ENCODE peak calls at places on chromosomes 12 and 14, in five cellular contexts. B, A, U, K and N are unnamed samples.

GRCh38 chr12:121803861-121804416 is at the start of gene SETD1B:
- DNase-seq in B (peak; percentile 58), A (peak; percentile 63), U (peak; percentile 44), K (peak; percentile 61), N (peak; percentile 58)

GRCh38 chr12:84656705-84657104 is 255.9 kb downstream of the SLC6A15 start:
- DNase-seq in B (no peak), A (no peak), U (no peak), K (no peak), N (no peak)

GRCh38 chr12:62372825-62373224 is 93.8 kb upstream of the MON2 start:
- DNase-seq in B (no peak), A (no peak), U (no peak), K (no peak), N (no peak)

GRCh38 chr12:89103831-89104230 is 248.5 kb downstream of the DUSP6 start:
- DNase-seq in B (no peak), A (no peak), U (no peak), K (peak; percentile 8), N (no peak)

GRCh38 chr12:106950591-106950990 is 5.1 kb upstream of the TMEM263 start:
- DNase-seq in B (no peak), A (no peak), U (no peak), K (no peak), N (no peak)

GRCh38 chr14:85280074-85280473 is 249.9 kb upstream of the FLRT2 start:
- DNase-seq in B (no peak), A (no peak), U (peak; percentile 3), K (no peak), N (no peak)

GRCh38 chr12:132228535-132229422 is 84.5 kb downstream of the NOC4L start:
- DNase-seq in B (no peak), A (no peak), U (no peak), K (no peak), N (no peak)

GRCh38 chr14:26841920-26842741 is 244.3 kb upstream of the NOVA1 start:
- DNase-seq in B (peak; percentile 58), A (no peak), U (peak; percentile 60), K (peak; percentile 99), N (peak; percentile 96)

GRCh38 chr12:14962797-14963196 is 1.4 kb upstream of the ARHGDIB start:
- DNase-seq in B (no peak), A (no peak), U (no peak), K (no peak), N (no peak)

GRCh38 chr12:93089805-93090569 is 160.9 kb upstream of the EEA1 start:
- DNase-seq in B (no peak), A (no peak), U (peak; percentile 99), K (peak; percentile 96), N (peak; percentile 95)

GRCh38 chr14:84409435-84409834 is 1120.5 kb upstream of the FLRT2 start:
- DNase-seq in B (no peak), A (no peak), U (peak; percentile 19), K (no peak), N (no peak)

GRCh38 chr12:48069253-48069652 is 36.6 kb downstream of the SENP1 start:
- DNase-seq in B (no peak), A (no peak), U (peak; percentile 10), K (no peak), N (no peak)

GRCh38 chr14:73778736-73779135 is 64.6 kb upstream of the PNMA1 start:
- DNase-seq in B (no peak), A (no peak), U (no peak), K (no peak), N (no peak)

GRCh38 chr12:90908465-90908864 is 46.5 kb downstream of the CCER1 start:
- DNase-seq in B (no peak), A (no peak), U (peak; percentile 83), K (peak; percentile 72), N (peak; percentile 74)

GRCh38 chr14:72598328-72598727 is 295.6 kb downstream of the DPF3 start:
- DNase-seq in B (no peak), A (no peak), U (no peak), K (no peak), N (no peak)

GRCh38 chr14:91021115-91021514 is 39.3 kb downstream of the RPS6KA5 start:
- DNase-seq in B (no peak), A (no peak), U (no peak), K (no peak), N (no peak)

GRCh38 chr14:74048291-74048690 is 29.1 kb downstream of the BBOF1 start:
- DNase-seq in B (no peak), A (no peak), U (peak; percentile 53), K (no peak), N (peak; percentile 5)

GRCh38 chr12:46711756-46712155 is 114.0 kb downstream of the SLC38A4 start:
- DNase-seq in B (no peak), A (no peak), U (peak; percentile 49), K (peak; percentile 45), N (no peak)

GRCh38 chr12:115257791-115258190 is 573.8 kb upstream of the TBX3 start:
- DNase-seq in B (no peak), A (no peak), U (peak; percentile 43), K (peak; percentile 37), N (no peak)

GRCh38 chr14:58884442-58884841 is 246.7 kb downstream of the DACT1 start:
- DNase-seq in B (no peak), A (no peak), U (no peak), K (no peak), N (no peak)

GRCh38 chr12:130661501-130662255 is 54.4 kb downstream of the RIMBP2 start:
- DNase-seq in B (no peak), A (no peak), U (no peak), K (no peak), N (no peak)

GRCh38 chr14:89417111-89417468 is at the start of gene FOXN3:
- DNase-seq in B (peak; percentile 93), A (peak; percentile 93), U (peak; percentile 86), K (peak; percentile 91), N (peak; percentile 93)

GRCh38 chr12:56157201-56158028 is 744 bp upstream of the MYL6 start:
- DNase-seq in B (peak; percentile 79), A (peak; percentile 79), U (peak; percentile 83), K (peak; percentile 85), N (peak; percentile 88)

GRCh38 chr12:124000111-124000510 is 27.1 kb downstream of the ZNF664 start:
- DNase-seq in B (no peak), A (no peak), U (no peak), K (no peak), N (no peak)

GRCh38 chr12:53061404-53062010 is 11.6 kb downstream of the TNS2 start:
- DNase-seq in B (peak; percentile 89), A (no peak), U (no peak), K (no peak), N (no peak)

GRCh38 chr12:96425321-96425720 is 25.1 kb upstream of the CDK17 start:
- DNase-seq in B (no peak), A (no peak), U (peak; percentile 97), K (peak; percentile 99), N (peak; percentile 91)

GRCh38 chr12:14366211-14366762 is 805 bp downstream of the ATF7IP start:
- DNase-seq in B (no peak), A (no peak), U (peak; percentile 40), K (no peak), N (no peak)

GRCh38 chr12:38102197-38102596 is 214.4 kb upstream of the ALG10B start:
- DNase-seq in B (no peak), A (no peak), U (no peak), K (no peak), N (no peak)

DNA sequence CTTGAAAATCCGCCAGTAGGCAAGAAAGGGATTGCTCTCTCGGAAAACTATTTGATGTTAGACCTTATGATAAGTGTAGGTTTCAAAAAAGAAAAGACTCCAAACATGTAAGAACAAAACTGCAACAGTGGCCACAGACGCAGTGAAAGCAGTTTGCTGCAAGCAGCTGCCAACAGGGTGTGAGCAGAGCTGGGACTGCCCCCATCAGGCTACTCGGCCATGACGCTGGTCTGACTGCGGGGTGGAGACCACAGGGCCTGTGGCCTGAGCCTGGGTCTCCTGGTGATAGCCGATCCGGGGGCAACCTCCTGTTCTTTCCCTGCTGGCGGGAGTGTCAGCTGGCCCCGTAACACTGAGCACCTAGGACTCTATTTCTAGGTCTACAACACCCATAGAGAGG is 63.2 kb downstream of the AMN start:
- DNase-seq in B (no peak), A (no peak), U (no peak), K (no peak), N (no peak)
- TF ChIP-seq CTCF in B (no peak), A (no peak), U (no peak), K (no peak), N (no peak)

GRCh38 chr14:68124050-68124449 is 304.5 kb downstream of the RAD51B start:
- DNase-seq in B (no peak), A (no peak), U (no peak), K (no peak), N (no peak)

GRCh38 chr14:68132722-68133121 is 313.1 kb downstream of the RAD51B start:
- DNase-seq in B (no peak), A (no peak), U (no peak), K (no peak), N (no peak)

GRCh38 chr14:68131907-68132306 is 312.3 kb downstream of the RAD51B start:
- DNase-seq in B (no peak), A (no peak), U (no peak), K (no peak), N (no peak)

GRCh38 chr14:68124885-68125731 is 305.5 kb downstream of the RAD51B start:
- DNase-seq in B (no peak), A (no peak), U (peak; percentile 75), K (no peak), N (peak; percentile 76)

DNA sequence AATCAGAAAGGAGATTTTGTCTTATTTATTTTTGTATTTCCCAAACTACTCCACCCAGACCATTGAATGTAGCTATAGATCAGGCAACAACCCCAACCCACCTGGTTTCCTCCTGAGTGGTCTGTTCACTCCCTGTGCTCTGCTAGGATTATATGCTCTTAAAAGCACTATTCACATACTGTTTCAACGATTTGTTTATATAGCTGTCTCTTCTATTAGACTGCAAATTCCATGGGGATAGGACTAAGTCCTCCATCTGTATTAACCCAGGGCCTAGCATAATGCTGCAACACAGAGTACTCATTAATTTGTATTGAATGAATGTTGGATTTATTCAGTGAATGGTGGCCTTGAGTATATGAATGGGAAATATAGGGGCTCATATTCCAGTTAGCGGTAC is 307.6 kb downstream of the RAD51B start:
- DNase-seq in B (no peak), A (no peak), U (no peak), K (no peak), N (no peak)
- H3K4me3 ChIP-seq in B (no peak overlapping the region), A (no peak overlapping the region), U (no peak overlapping the region), K (no peak overlapping the region), N (no peak overlapping the region)

DNA sequence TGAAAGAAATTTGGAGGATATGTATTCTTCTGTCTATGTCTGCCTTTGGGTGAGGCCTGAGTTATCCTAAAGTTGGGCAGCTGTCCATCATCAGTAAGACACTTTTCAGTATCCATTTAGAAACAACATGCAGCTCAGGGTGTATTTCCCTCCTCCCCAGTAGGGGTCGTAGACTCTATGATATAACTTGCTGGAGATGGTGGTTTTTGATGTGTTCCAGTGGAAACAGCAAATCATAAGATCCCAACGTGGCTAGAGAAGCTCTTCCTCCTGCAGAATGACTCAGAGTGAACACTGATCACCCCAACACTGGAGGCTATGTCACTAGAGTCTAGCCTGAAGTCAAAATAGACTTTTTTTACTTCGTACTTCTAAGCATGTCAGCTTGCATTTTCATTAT is 331.6 kb upstream of the STXBP6 start:
- DNase-seq in B (no peak), A (no peak), U (no peak), K (no peak), N (no peak)
- TF ChIP-seq CTCF in B (peak; percentile 5), A (peak; percentile 30), U (peak; percentile 7), K (no peak), N (peak; percentile 19)

DNA sequence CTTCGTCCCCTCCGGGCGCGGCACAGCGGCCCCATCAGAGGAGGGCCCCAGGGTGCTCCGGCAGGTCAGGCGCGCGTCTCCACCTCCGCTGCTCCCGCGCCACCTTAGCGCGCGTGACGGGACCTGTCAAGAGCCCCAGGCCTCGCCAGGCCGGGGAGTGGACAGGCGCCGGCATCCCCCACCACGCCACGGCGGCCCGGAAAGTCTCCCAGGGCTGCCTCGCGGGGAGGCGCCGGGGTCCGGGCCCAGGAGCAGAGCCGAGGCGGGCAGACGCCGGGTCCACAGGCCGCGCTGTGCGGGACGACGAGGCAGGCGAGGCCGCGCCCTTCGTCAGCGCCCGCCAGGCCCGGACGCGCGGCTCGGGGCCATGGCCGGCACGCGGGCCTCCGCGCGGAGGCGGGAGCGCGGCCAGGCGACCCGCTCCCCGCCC is 549 bp downstream of the DICER1 start:
- DNase-seq in B (peak; percentile 55), A (peak; percentile 41), U (peak; percentile 19), K (peak; percentile 20), N (no peak)
- H3K4me3 ChIP-seq in B (peak overlapping the region; percentile 47), A (peak overlapping the region; percentile 84), U (peak overlapping the region; percentile 91), K (peak overlapping the region; percentile 82), N (peak overlapping the region; percentile 73)